ENCODE peak calls at places on chromosome 10, in eight cellular contexts. Z is DND-41, N is foreskin keratinocyte, G is SK-N-SH, C is colonic mucosa, E is esophagus squamous epithelium, A is Panc1, L is tibial artery. W is an unnamed sample. For H3K4me1, the result is how much of the 10 kb centered on the place peaks cover.

GRCh38 chr10:96073722-96074121 is 30.3 kb downstream of the CCNJ start:
- DNase-seq in A (no peak), G (no peak), E (no peak), C (no peak), Z (peak), N (peak), L (no peak), W (no peak)

GRCh38 chr10:101006593-101007098 is 7.0 kb downstream of the LZTS2 start:
- DNase-seq in A (no peak), C (no peak), E (no peak), G (peak), N (no peak), L (no peak), Z (no peak), W (no peak)

GRCh38 chr10:72354356-72355213 is at the start of gene DNAJB12:
- DNase-seq in Z (peak), L (peak), N (peak), C (peak), A (peak), G (peak), E (peak), W (peak)

GRCh38 chr10:132058111-132058745 is 7.5 kb upstream of the JAKMIP3 start:
- DNase-seq in L (no peak), Z (no peak), G (no peak), C (no peak), E (no peak), A (no peak), N (no peak), W (no peak)

GRCh38 chr10:122490786-122491680 is 29.7 kb downstream of the HTRA1 start:
- DNase-seq in L (peak), A (no peak), Z (no peak), C (no peak), N (peak), E (no peak), G (no peak), W (no peak)

GRCh38 chr10:125916977-125917376 is 20.6 kb downstream of the FANK1 start:
- DNase-seq in N (no peak), L (no peak), G (no peak), E (no peak), A (no peak), Z (no peak), C (no peak), W (no peak)

GRCh38 chr10:133537551-133538545 is 10.7 kb downstream of the CYP2E1 start:
- DNase-seq in C (no peak), G (no peak), N (no peak), L (no peak), A (no peak), E (no peak), Z (no peak), W (no peak)

GRCh38 chr10:70893227-70894006 is 5.1 kb upstream of the PCBD1 start:
- DNase-seq in E (no peak), A (no peak), L (no peak), N (no peak), G (no peak), C (no peak), Z (no peak), W (no peak)

GRCh38 chr10:64648915-64649314 is 1127.7 kb downstream of the REEP3 start:
- DNase-seq in N (no peak), L (no peak), A (no peak), C (peak), G (no peak), E (no peak), Z (no peak), W (no peak)

GRCh38 chr10:62025901-62026879 is 124.7 kb downstream of the ARID5B start:
- DNase-seq in L (no peak), G (no peak), C (no peak), A (no peak), Z (no peak), E (no peak), N (peak), W (no peak)

GRCh38 chr10:11782793-11783557 is 40.2 kb upstream of the PROSER2 start:
- DNase-seq in Z (no peak), N (peak), E (no peak), C (no peak), G (peak), L (no peak), A (peak), W (no peak)

GRCh38 chr10:79079490-79080355 is 11.0 kb downstream of the ZMIZ1 start:
- DNase-seq in E (no peak), Z (no peak), C (peak), G (no peak), L (peak), A (no peak), N (no peak), W (peak)
- H3K4me1 ChIP-seq in E (half or more), Z (under half), C (half or more), G (half or more), L (under half), A (half or more), N (under half), W (half or more)

GRCh38 chr10:69866246-69866687 is 64.6 kb downstream of the COL13A1 start:
- DNase-seq in A (no peak), N (no peak), L (no peak), G (peak), E (no peak), C (no peak), Z (no peak), W (no peak)
- H3K4me1 ChIP-seq in A (under half), N (under half), L (under half), G (under half), E (half or more), C (under half), Z (under half), W (under half)

GRCh38 chr10:127357265-127357664 is 160.9 kb upstream of the INSYN2A start:
- DNase-seq in C (no peak), Z (no peak), N (no peak), A (no peak), G (no peak), E (no peak), L (no peak), W (no peak)

GRCh38 chr10:127349737-127350136 is 153.3 kb upstream of the INSYN2A start:
- DNase-seq in C (no peak), E (no peak), L (no peak), Z (no peak), N (no peak), A (no peak), G (no peak), W (no peak)

GRCh38 chr10:127353544-127353943 is 157.2 kb upstream of the INSYN2A start:
- DNase-seq in L (no peak), C (no peak), N (no peak), G (no peak), A (no peak), Z (no peak), E (no peak), W (no peak)

GRCh38 chr10:127354255-127354654 is 157.9 kb upstream of the INSYN2A start:
- DNase-seq in Z (no peak), L (no peak), C (no peak), A (no peak), G (no peak), N (no peak), E (no peak), W (no peak)

DNA sequence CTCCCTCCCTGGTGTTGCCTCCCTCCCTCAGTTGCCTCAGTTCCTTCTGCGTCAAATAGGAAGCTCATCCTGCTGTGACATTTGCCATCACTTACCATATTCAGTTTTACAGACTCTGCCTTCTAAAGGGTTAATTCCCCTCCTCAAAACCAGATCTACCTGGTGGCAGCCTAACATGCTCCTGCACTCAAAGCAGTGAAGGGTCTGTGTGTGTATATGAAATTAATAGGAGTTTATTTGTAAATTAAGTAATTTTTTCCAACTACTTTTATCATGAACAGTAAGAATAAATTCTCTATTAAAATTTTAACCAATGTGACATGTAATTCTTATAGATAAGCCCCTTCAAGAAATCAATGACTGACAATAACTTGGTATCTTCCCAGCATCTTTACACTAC is 158.6 kb upstream of the INSYN2A start:
- DNase-seq in A (no peak), Z (no peak), G (no peak), E (no peak), N (no peak), C (no peak), L (no peak), W (no peak)
- H3K4me1 ChIP-seq in A (under half), Z (under half), G (under half), E (under half), N (under half), C (under half), L (under half), W (under half)

GRCh38 chr10:79084012-79084971 is 15.5 kb downstream of the ZMIZ1 start:
- DNase-seq in E (peak), A (no peak), Z (peak), C (peak), N (peak), L (peak), G (peak), W (peak)

GRCh38 chr10:79079074-79079397 is 10.3 kb downstream of the ZMIZ1 start:
- DNase-seq in L (no peak), N (no peak), A (no peak), Z (no peak), C (no peak), E (no peak), G (no peak), W (no peak)

GRCh38 chr10:79082631-79083581 is 14.1 kb downstream of the ZMIZ1 start:
- DNase-seq in E (no peak), Z (no peak), G (no peak), N (no peak), L (no peak), A (no peak), C (no peak), W (no peak)

GRCh38 chr10:79081353-79082034 is 12.7 kb downstream of the ZMIZ1 start:
- DNase-seq in N (no peak), C (no peak), G (no peak), Z (no peak), L (no peak), A (no peak), E (no peak), W (peak)

DNA sequence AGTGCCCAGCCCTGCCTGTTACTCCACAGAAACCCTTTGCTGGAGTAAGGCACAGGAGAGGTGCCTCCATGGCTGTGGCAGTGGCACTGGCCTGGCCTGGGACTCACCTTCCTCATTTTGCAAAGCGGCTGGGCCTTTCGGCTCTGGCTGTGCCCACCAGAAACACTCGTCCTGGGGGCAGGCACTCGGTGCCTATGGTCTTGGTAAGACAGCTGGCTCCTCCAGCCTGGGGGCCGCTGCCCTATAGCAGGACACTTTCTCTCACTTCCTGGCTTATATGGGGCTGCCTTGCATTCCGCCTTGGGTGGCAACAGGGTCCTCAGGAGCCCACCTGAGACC is 13.2 kb downstream of the ZMIZ1 start:
- DNase-seq in G (no peak), C (no peak), L (no peak), A (no peak), E (no peak), Z (no peak), N (no peak), W (no peak)
- H3K4me1 ChIP-seq in G (half or more), C (half or more), L (under half), A (half or more), E (half or more), Z (under half), N (under half), W (half or more)

GRCh38 chr10:970311-971149 is 17.7 kb upstream of the GTPBP4 start:
- DNase-seq in Z (no peak), L (no peak), A (no peak), N (no peak), G (peak), C (peak), E (no peak), W (peak)
- H3K4me1 ChIP-seq in Z (under half), L (under half), A (under half), N (under half), G (under half), C (under half), E (under half), W (under half)

GRCh38 chr10:50336140-50336539 is 84.8 kb upstream of the ASAH2 start:
- DNase-seq in N (no peak), Z (no peak), L (no peak), A (no peak), G (no peak), C (no peak), E (no peak), W (no peak)

GRCh38 chr10:50335397-50335796 is 84.1 kb upstream of the ASAH2 start:
- DNase-seq in E (no peak), G (no peak), N (no peak), A (no peak), C (no peak), Z (no peak), L (no peak), W (no peak)

GRCh38 chr10:50332108-50332846 is 81.0 kb upstream of the ASAH2 start:
- DNase-seq in C (no peak), Z (no peak), G (no peak), A (no peak), L (no peak), N (no peak), E (no peak), W (no peak)

GRCh38 chr10:50334273-50334672 is 83.0 kb upstream of the ASAH2 start:
- DNase-seq in G (no peak), L (no peak), C (no peak), N (no peak), A (no peak), Z (no peak), E (no peak), W (no peak)

DNA sequence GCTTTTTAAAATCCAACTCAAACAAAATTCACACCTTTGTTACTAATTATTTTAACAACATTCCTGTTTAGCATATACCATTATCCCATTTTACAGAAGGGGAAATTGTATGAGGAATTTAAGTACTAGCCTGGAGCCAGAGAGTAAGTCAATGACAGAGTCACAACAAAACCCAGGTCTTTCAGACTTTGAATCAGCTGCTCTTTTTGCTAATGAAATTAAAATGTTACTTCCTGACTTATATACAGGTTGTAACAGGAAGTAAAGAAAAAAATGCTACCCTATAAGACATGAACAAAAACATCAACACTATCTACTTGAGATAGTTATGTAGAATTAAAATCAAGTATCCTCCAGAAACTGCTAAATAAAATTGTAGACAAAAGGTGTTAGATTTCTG is 82.6 kb upstream of the ASAH2 start:
- DNase-seq in C (no peak), L (no peak), Z (no peak), A (no peak), G (no peak), E (no peak), N (no peak), W (no peak)
- H3K4me1 ChIP-seq in C (under half), L (under half), Z (under half), A (under half), G (under half), E (under half), N (under half), W (under half)